ENCODE peak calls at places on chromosomes 2 and 18, in eight cellular contexts. One of them, this sample, is unnamed.
A peak's percentile ranks its signal among the peaks of the same experiment; 100 is the strongest.

GRCh38 chr18:3380384-3380961 is 69.5 kb upstream of the TGIF1 start:
- ATAC-seq in GM12878: peak; percentile 37
- ATAC-seq in upper lobe of left lung: peak; percentile 79
- ATAC-seq in K562: peak; percentile 39
- ATAC-seq in Panc1: peak; percentile 71
- ATAC-seq in GM23338: no peak
- ATAC-seq in HCT116: peak; percentile 79
- ATAC-seq in HepG2: no peak
- ATAC-seq in this sample: peak; percentile 39

GRCh38 chr2:158676696-158677095 is 118.4 kb upstream of the DAPL1 start:
- ATAC-seq in GM12878: no peak
- ATAC-seq in GM23338: no peak
- ATAC-seq in Panc1: no peak
- ATAC-seq in upper lobe of left lung: no peak
- ATAC-seq in HepG2: no peak
- ATAC-seq in HCT116: no peak
- ATAC-seq in K562: no peak
- ATAC-seq in this sample: no peak

GRCh38 chr2:158172719-158173118 is 71.0 kb downstream of the UPP2 start:
- ATAC-seq in upper lobe of left lung: no peak
- ATAC-seq in Panc1: no peak
- ATAC-seq in HCT116: no peak
- ATAC-seq in GM12878: no peak
- ATAC-seq in HepG2: peak; percentile 43
- ATAC-seq in GM23338: no peak
- ATAC-seq in K562: no peak
- ATAC-seq in this sample: no peak

GRCh38 chr2:218781691-218782528 is at the start of gene CYP27A1:
- ATAC-seq in GM12878: peak; percentile 62
- ATAC-seq in GM23338: peak; percentile 94
- ATAC-seq in Panc1: peak; percentile 90
- ATAC-seq in HepG2: peak; percentile 95
- ATAC-seq in K562: peak; percentile 51
- ATAC-seq in upper lobe of left lung: peak; percentile 91
- ATAC-seq in HCT116: no peak
- ATAC-seq in this sample: peak; percentile 84

GRCh38 chr2:31235504-31235902 is 1.6 kb downstream of the EHD3 start:
- ATAC-seq in HCT116: no peak
- ATAC-seq in GM12878: no peak
- ATAC-seq in Panc1: no peak
- ATAC-seq in upper lobe of left lung: no peak
- ATAC-seq in HepG2: no peak
- ATAC-seq in K562: no peak
- ATAC-seq in GM23338: no peak
- ATAC-seq in this sample: no peak

GRCh38 chr2:85545780-85546240 is 6.8 kb downstream of the MAT2A start:
- ATAC-seq in K562: peak; percentile 64
- ATAC-seq in HepG2: peak; percentile 8
- ATAC-seq in HCT116: no peak
- ATAC-seq in Panc1: no peak
- ATAC-seq in GM12878: no peak
- ATAC-seq in upper lobe of left lung: no peak
- ATAC-seq in GM23338: no peak
- ATAC-seq in this sample: no peak

GRCh38 chr2:219207254-219207883 is 787 bp downstream of the ZFAND2B start:
- ATAC-seq in HepG2: peak; percentile 21
- ATAC-seq in GM23338: peak; percentile 30
- ATAC-seq in HCT116: peak; percentile 5
- ATAC-seq in Panc1: peak; percentile 32
- ATAC-seq in upper lobe of left lung: no peak
- ATAC-seq in GM12878: peak; percentile 4
- ATAC-seq in K562: no peak
- ATAC-seq in this sample: no peak

GRCh38 chr2:161995553-161996016 is 78.4 kb downstream of the DPP4 start:
- ATAC-seq in upper lobe of left lung: no peak
- ATAC-seq in HCT116: no peak
- ATAC-seq in HepG2: peak; percentile 95
- ATAC-seq in Panc1: no peak
- ATAC-seq in K562: no peak
- ATAC-seq in GM12878: no peak
- ATAC-seq in GM23338: no peak
- ATAC-seq in this sample: no peak

GRCh38 chr2:47023332-47023731 is 107.7 kb upstream of the MCFD2 start:
- ATAC-seq in upper lobe of left lung: no peak
- ATAC-seq in GM12878: no peak
- ATAC-seq in K562: no peak
- ATAC-seq in HepG2: no peak
- ATAC-seq in Panc1: no peak
- ATAC-seq in GM23338: no peak
- ATAC-seq in HCT116: no peak
- ATAC-seq in this sample: no peak

GRCh38 chr18:77230645-77231044 is 19.0 kb upstream of the GALR1 start:
- ATAC-seq in Panc1: no peak
- ATAC-seq in HCT116: no peak
- ATAC-seq in HepG2: no peak
- ATAC-seq in upper lobe of left lung: no peak
- ATAC-seq in K562: no peak
- ATAC-seq in GM12878: no peak
- ATAC-seq in GM23338: no peak
- ATAC-seq in this sample: no peak

GRCh38 chr2:235324324-235324723 is 169.5 kb upstream of the AGAP1 start:
- ATAC-seq in HepG2: peak; percentile 26
- ATAC-seq in K562: no peak
- ATAC-seq in upper lobe of left lung: no peak
- ATAC-seq in GM23338: peak; percentile 89
- ATAC-seq in GM12878: no peak
- ATAC-seq in HCT116: no peak
- ATAC-seq in Panc1: no peak
- ATAC-seq in this sample: no peak

GRCh38 chr18:79552696-79553095 is 126.9 kb upstream of the CTDP1 start:
- ATAC-seq in upper lobe of left lung: no peak
- ATAC-seq in GM23338: no peak
- ATAC-seq in HepG2: no peak
- ATAC-seq in Panc1: peak; percentile 31
- ATAC-seq in K562: no peak
- ATAC-seq in GM12878: no peak
- ATAC-seq in HCT116: no peak
- ATAC-seq in this sample: no peak

GRCh38 chr2:60699617-60700016 is 56.5 kb upstream of the PAPOLG start:
- ATAC-seq in HCT116: no peak
- ATAC-seq in upper lobe of left lung: no peak
- ATAC-seq in K562: no peak
- ATAC-seq in Panc1: no peak
- ATAC-seq in GM12878: no peak
- ATAC-seq in GM23338: no peak
- ATAC-seq in HepG2: no peak
- ATAC-seq in this sample: no peak

GRCh38 chr2:118858485-118859156 is 11.2 kb upstream of the EN1 start:
- ATAC-seq in GM23338: peak; percentile 4
- ATAC-seq in HepG2: no peak
- ATAC-seq in K562: no peak
- ATAC-seq in HCT116: no peak
- ATAC-seq in GM12878: no peak
- ATAC-seq in upper lobe of left lung: no peak
- ATAC-seq in Panc1: no peak
- ATAC-seq in this sample: no peak

GRCh38 chr2:88865801-88866353 is 174.4 kb downstream of the RPIA start:
- ATAC-seq in GM23338: no peak
- ATAC-seq in K562: no peak
- ATAC-seq in Panc1: no peak
- ATAC-seq in HCT116: no peak
- ATAC-seq in HepG2: no peak
- ATAC-seq in upper lobe of left lung: no peak
- ATAC-seq in GM12878: peak; percentile 78
- ATAC-seq in this sample: no peak

GRCh38 chr18:45838302-45839070 is 13.0 kb downstream of the SIGLEC15 start:
- ATAC-seq in Panc1: no peak
- ATAC-seq in GM23338: peak; percentile 5
- ATAC-seq in HepG2: no peak
- ATAC-seq in GM12878: no peak
- ATAC-seq in upper lobe of left lung: peak; percentile 45
- ATAC-seq in K562: no peak
- ATAC-seq in HCT116: no peak
- ATAC-seq in this sample: peak; percentile 42

GRCh38 chr18:48222118-48222517 is 187.1 kb downstream of the ZBTB7C start:
- ATAC-seq in GM12878: peak; percentile 47
- ATAC-seq in K562: peak; percentile 47
- ATAC-seq in HepG2: peak; percentile 56
- ATAC-seq in HCT116: peak; percentile 42
- ATAC-seq in GM23338: no peak
- ATAC-seq in upper lobe of left lung: peak; percentile 36
- ATAC-seq in Panc1: no peak
- ATAC-seq in this sample: peak; percentile 49
- TF ChIP-seq POLR2AphosphoS5 in GM12878: no peak
- TF ChIP-seq POLR2AphosphoS5 in K562: no peak
- TF ChIP-seq POLR2AphosphoS5 in HepG2: no peak
- TF ChIP-seq POLR2AphosphoS5 in HCT116: no peak
- TF ChIP-seq POLR2AphosphoS5 in GM23338: no peak
- TF ChIP-seq POLR2AphosphoS5 in upper lobe of left lung: no peak
- TF ChIP-seq POLR2AphosphoS5 in Panc1: no peak
- TF ChIP-seq POLR2AphosphoS5 in this sample: no peak

GRCh38 chr2:175824243-175824642 is 177.8 kb downstream of the LNPK start:
- ATAC-seq in HCT116: no peak
- ATAC-seq in HepG2: no peak
- ATAC-seq in K562: no peak
- ATAC-seq in GM12878: no peak
- ATAC-seq in Panc1: no peak
- ATAC-seq in GM23338: no peak
- ATAC-seq in upper lobe of left lung: no peak
- ATAC-seq in this sample: no peak
- TF ChIP-seq POLR2AphosphoS5 in HCT116: no peak
- TF ChIP-seq POLR2AphosphoS5 in HepG2: no peak
- TF ChIP-seq POLR2AphosphoS5 in K562: no peak
- TF ChIP-seq POLR2AphosphoS5 in GM12878: no peak
- TF ChIP-seq POLR2AphosphoS5 in Panc1: no peak
- TF ChIP-seq POLR2AphosphoS5 in GM23338: no peak
- TF ChIP-seq POLR2AphosphoS5 in upper lobe of left lung: no peak
- TF ChIP-seq POLR2AphosphoS5 in this sample: no peak

GRCh38 chr2:42115588-42115987 is 53.6 kb upstream of the EML4 start:
- ATAC-seq in HCT116: no peak
- ATAC-seq in Panc1: no peak
- ATAC-seq in GM23338: no peak
- ATAC-seq in HepG2: no peak
- ATAC-seq in K562: no peak
- ATAC-seq in upper lobe of left lung: no peak
- ATAC-seq in GM12878: no peak
- ATAC-seq in this sample: no peak

GRCh38 chr2:42117923-42118758 is 51.0 kb upstream of the EML4 start:
- ATAC-seq in GM12878: peak; percentile 91
- ATAC-seq in GM23338: peak; percentile 42
- ATAC-seq in HepG2: peak; percentile 70
- ATAC-seq in HCT116: peak; percentile 89
- ATAC-seq in K562: no peak
- ATAC-seq in upper lobe of left lung: peak; percentile 93
- ATAC-seq in Panc1: peak; percentile 96
- ATAC-seq in this sample: peak; percentile 87

GRCh38 chr2:42117182-42117579 is 52.0 kb upstream of the EML4 start:
- ATAC-seq in HCT116: no peak
- ATAC-seq in GM12878: no peak
- ATAC-seq in HepG2: peak; percentile 43
- ATAC-seq in upper lobe of left lung: peak; percentile 7
- ATAC-seq in GM23338: no peak
- ATAC-seq in Panc1: no peak
- ATAC-seq in K562: no peak
- ATAC-seq in this sample: no peak

GRCh38 chr2:42116195-42117181 is 52.7 kb upstream of the EML4 start:
- ATAC-seq in Panc1: no peak
- ATAC-seq in GM12878: no peak
- ATAC-seq in K562: no peak
- ATAC-seq in HepG2: peak; percentile 95
- ATAC-seq in GM23338: no peak
- ATAC-seq in upper lobe of left lung: peak; percentile 52
- ATAC-seq in HCT116: no peak
- ATAC-seq in this sample: no peak

GRCh38 chr2:42118759-42119569 is 50.2 kb upstream of the EML4 start:
- ATAC-seq in upper lobe of left lung: no peak
- ATAC-seq in K562: no peak
- ATAC-seq in GM12878: peak; percentile 14
- ATAC-seq in HepG2: no peak
- ATAC-seq in Panc1: no peak
- ATAC-seq in HCT116: no peak
- ATAC-seq in GM23338: no peak
- ATAC-seq in this sample: no peak
- TF ChIP-seq POLR2AphosphoS5 in upper lobe of left lung: no peak
- TF ChIP-seq POLR2AphosphoS5 in K562: no peak
- TF ChIP-seq POLR2AphosphoS5 in GM12878: no peak
- TF ChIP-seq POLR2AphosphoS5 in HepG2: no peak
- TF ChIP-seq POLR2AphosphoS5 in Panc1: no peak
- TF ChIP-seq POLR2AphosphoS5 in HCT116: no peak
- TF ChIP-seq POLR2AphosphoS5 in GM23338: no peak
- TF ChIP-seq POLR2AphosphoS5 in this sample: no peak

GRCh38 chr2:43070039-43070438 is 156.4 kb downstream of the ZFP36L2 start:
- ATAC-seq in HepG2: peak; percentile 20
- ATAC-seq in K562: peak; percentile 6
- ATAC-seq in GM12878: no peak
- ATAC-seq in GM23338: no peak
- ATAC-seq in HCT116: no peak
- ATAC-seq in Panc1: peak; percentile 18
- ATAC-seq in upper lobe of left lung: no peak
- ATAC-seq in this sample: peak; percentile 12
- TF ChIP-seq POLR2AphosphoS5 in HepG2: no peak
- TF ChIP-seq POLR2AphosphoS5 in K562: no peak
- TF ChIP-seq POLR2AphosphoS5 in GM12878: no peak
- TF ChIP-seq POLR2AphosphoS5 in GM23338: no peak
- TF ChIP-seq POLR2AphosphoS5 in HCT116: no peak
- TF ChIP-seq POLR2AphosphoS5 in Panc1: no peak
- TF ChIP-seq POLR2AphosphoS5 in upper lobe of left lung: no peak
- TF ChIP-seq POLR2AphosphoS5 in this sample: no peak

GRCh38 chr2:204673877-204674276 is 128.6 kb downstream of the PARD3B start:
- ATAC-seq in HepG2: no peak
- ATAC-seq in HCT116: no peak
- ATAC-seq in GM23338: no peak
- ATAC-seq in Panc1: no peak
- ATAC-seq in upper lobe of left lung: no peak
- ATAC-seq in K562: no peak
- ATAC-seq in GM12878: no peak
- ATAC-seq in this sample: no peak
- TF ChIP-seq POLR2AphosphoS5 in HepG2: no peak
- TF ChIP-seq POLR2AphosphoS5 in HCT116: no peak
- TF ChIP-seq POLR2AphosphoS5 in GM23338: no peak
- TF ChIP-seq POLR2AphosphoS5 in Panc1: no peak
- TF ChIP-seq POLR2AphosphoS5 in upper lobe of left lung: no peak
- TF ChIP-seq POLR2AphosphoS5 in K562: no peak
- TF ChIP-seq POLR2AphosphoS5 in GM12878: no peak
- TF ChIP-seq POLR2AphosphoS5 in this sample: no peak

This sample was measured in gastroesophageal sphincter.